ENCODE peak calls at places on chromosomes 13 and 19, in eight cellular contexts. One of them, this sample, is unnamed.

GRCh38 chr13:27442071-27442647 is 8.2 kb downstream of the MTIF3 start:
- DNase-seq in mucosa of descending colon: peak
- DNase-seq in A549: no peak
- DNase-seq in choroid plexus epithelial cell: no peak
- DNase-seq in psoas muscle: no peak
- DNase-seq in IMR-90: no peak
- DNase-seq in dorsolateral prefrontal cortex: no peak
- DNase-seq in neural progenitor cell: no peak
- DNase-seq in this sample: no peak

GRCh38 chr19:32748497-32748896 is 28.9 kb downstream of the TDRD12 start:
- DNase-seq in mucosa of descending colon: no peak
- DNase-seq in A549: peak
- DNase-seq in choroid plexus epithelial cell: no peak
- DNase-seq in psoas muscle: no peak
- DNase-seq in IMR-90: no peak
- DNase-seq in dorsolateral prefrontal cortex: no peak
- DNase-seq in neural progenitor cell: peak
- DNase-seq in this sample: no peak

GRCh38 chr19:48874309-48875135 is 2.3 kb downstream of the PPP1R15A start:
- DNase-seq in mucosa of descending colon: peak
- DNase-seq in A549: peak
- DNase-seq in choroid plexus epithelial cell: peak
- DNase-seq in psoas muscle: no peak
- DNase-seq in IMR-90: peak
- DNase-seq in dorsolateral prefrontal cortex: no peak
- DNase-seq in neural progenitor cell: peak
- DNase-seq in this sample: peak

GRCh38 chr13:93409001-93409400 is 182.4 kb downstream of the GPC6 start:
- DNase-seq in mucosa of descending colon: no peak
- DNase-seq in A549: no peak
- DNase-seq in choroid plexus epithelial cell: no peak
- DNase-seq in psoas muscle: no peak
- DNase-seq in IMR-90: peak
- DNase-seq in dorsolateral prefrontal cortex: no peak
- DNase-seq in neural progenitor cell: no peak
- DNase-seq in this sample: no peak

GRCh38 chr19:18599485-18599884 is 7.1 kb downstream of the CRLF1 start:
- DNase-seq in mucosa of descending colon: no peak
- DNase-seq in A549: no peak
- DNase-seq in choroid plexus epithelial cell: no peak
- DNase-seq in psoas muscle: no peak
- DNase-seq in IMR-90: no peak
- DNase-seq in dorsolateral prefrontal cortex: no peak
- DNase-seq in neural progenitor cell: no peak
- DNase-seq in this sample: no peak

GRCh38 chr19:39970424-39970673 is 616 bp upstream of the PSMC4 start:
- DNase-seq in mucosa of descending colon: no peak
- DNase-seq in A549: no peak
- DNase-seq in choroid plexus epithelial cell: peak
- DNase-seq in psoas muscle: no peak
- DNase-seq in IMR-90: no peak
- DNase-seq in dorsolateral prefrontal cortex: no peak
- DNase-seq in neural progenitor cell: no peak
- DNase-seq in this sample: no peak

GRCh38 chr13:97810152-97810551 is 143.3 kb upstream of the IPO5 start:
- DNase-seq in mucosa of descending colon: no peak
- DNase-seq in A549: no peak
- DNase-seq in choroid plexus epithelial cell: peak
- DNase-seq in psoas muscle: no peak
- DNase-seq in IMR-90: peak
- DNase-seq in dorsolateral prefrontal cortex: no peak
- DNase-seq in neural progenitor cell: peak
- DNase-seq in this sample: peak

GRCh38 chr13:100594731-100595130 is 6.1 kb upstream of the GGACT start:
- DNase-seq in mucosa of descending colon: peak
- DNase-seq in A549: no peak
- DNase-seq in choroid plexus epithelial cell: no peak
- DNase-seq in psoas muscle: no peak
- DNase-seq in IMR-90: no peak
- DNase-seq in dorsolateral prefrontal cortex: no peak
- DNase-seq in neural progenitor cell: peak
- DNase-seq in this sample: no peak

GRCh38 chr19:2782357-2782935 is 627 bp downstream of the SGTA start:
- DNase-seq in mucosa of descending colon: no peak
- DNase-seq in A549: no peak
- DNase-seq in choroid plexus epithelial cell: peak
- DNase-seq in psoas muscle: no peak
- DNase-seq in IMR-90: no peak
- DNase-seq in dorsolateral prefrontal cortex: no peak
- DNase-seq in neural progenitor cell: no peak
- DNase-seq in this sample: peak

GRCh38 chr13:107866007-107866665 is 349.2 kb downstream of the LIG4 start:
- DNase-seq in mucosa of descending colon: no peak
- DNase-seq in A549: no peak
- DNase-seq in choroid plexus epithelial cell: peak
- DNase-seq in psoas muscle: no peak
- DNase-seq in IMR-90: peak
- DNase-seq in dorsolateral prefrontal cortex: no peak
- DNase-seq in neural progenitor cell: peak
- DNase-seq in this sample: peak

GRCh38 chr13:113952151-113952982 is 21.5 kb downstream of the C13orf46 start:
- DNase-seq in mucosa of descending colon: peak
- DNase-seq in A549: no peak
- DNase-seq in choroid plexus epithelial cell: no peak
- DNase-seq in psoas muscle: peak
- DNase-seq in IMR-90: no peak
- DNase-seq in dorsolateral prefrontal cortex: no peak
- DNase-seq in neural progenitor cell: no peak
- DNase-seq in this sample: no peak

GRCh38 chr19:4264812-4265211 is 14.3 kb upstream of the SHD start:
- DNase-seq in mucosa of descending colon: no peak
- DNase-seq in A549: no peak
- DNase-seq in choroid plexus epithelial cell: no peak
- DNase-seq in psoas muscle: no peak
- DNase-seq in IMR-90: no peak
- DNase-seq in dorsolateral prefrontal cortex: no peak
- DNase-seq in neural progenitor cell: no peak
- DNase-seq in this sample: no peak

GRCh38 chr13:36787181-36787580 is 31.8 kb upstream of the RFXAP start:
- DNase-seq in mucosa of descending colon: no peak
- DNase-seq in A549: no peak
- DNase-seq in choroid plexus epithelial cell: no peak
- DNase-seq in psoas muscle: no peak
- DNase-seq in IMR-90: no peak
- DNase-seq in dorsolateral prefrontal cortex: no peak
- DNase-seq in neural progenitor cell: no peak
- DNase-seq in this sample: no peak

GRCh38 chr19:47240996-47241918 is 10.3 kb upstream of the BBC3 start:
- DNase-seq in mucosa of descending colon: peak
- DNase-seq in A549: peak
- DNase-seq in choroid plexus epithelial cell: peak
- DNase-seq in psoas muscle: peak
- DNase-seq in IMR-90: peak
- DNase-seq in dorsolateral prefrontal cortex: no peak
- DNase-seq in neural progenitor cell: peak
- DNase-seq in this sample: peak

GRCh38 chr19:46493236-46494114 is 2.2 kb downstream of the PNMA8B start:
- DNase-seq in mucosa of descending colon: no peak
- DNase-seq in A549: no peak
- DNase-seq in choroid plexus epithelial cell: peak
- DNase-seq in psoas muscle: peak
- DNase-seq in IMR-90: no peak
- DNase-seq in dorsolateral prefrontal cortex: no peak
- DNase-seq in neural progenitor cell: peak
- DNase-seq in this sample: no peak

GRCh38 chr13:24443366-24443765 is 69.2 kb downstream of the PARP4 start:
- DNase-seq in mucosa of descending colon: no peak
- DNase-seq in A549: no peak
- DNase-seq in choroid plexus epithelial cell: no peak
- DNase-seq in psoas muscle: no peak
- DNase-seq in IMR-90: no peak
- DNase-seq in dorsolateral prefrontal cortex: no peak
- DNase-seq in neural progenitor cell: no peak
- DNase-seq in this sample: no peak

GRCh38 chr13:93956416-93956815 is 523.1 kb downstream of the DCT start:
- DNase-seq in mucosa of descending colon: no peak
- DNase-seq in A549: no peak
- DNase-seq in choroid plexus epithelial cell: no peak
- DNase-seq in psoas muscle: no peak
- DNase-seq in IMR-90: no peak
- DNase-seq in dorsolateral prefrontal cortex: no peak
- DNase-seq in neural progenitor cell: no peak
- DNase-seq in this sample: peak

GRCh38 chr19:47005873-47006272 is 13.8 kb upstream of the NPAS1 start:
- DNase-seq in mucosa of descending colon: no peak
- DNase-seq in A549: no peak
- DNase-seq in choroid plexus epithelial cell: no peak
- DNase-seq in psoas muscle: no peak
- DNase-seq in IMR-90: no peak
- DNase-seq in dorsolateral prefrontal cortex: no peak
- DNase-seq in neural progenitor cell: no peak
- DNase-seq in this sample: no peak

GRCh38 chr19:43778651-43779050 is 2.1 kb downstream of the KCNN4 start:
- DNase-seq in mucosa of descending colon: no peak
- DNase-seq in A549: no peak
- DNase-seq in choroid plexus epithelial cell: no peak
- DNase-seq in psoas muscle: no peak
- DNase-seq in IMR-90: no peak
- DNase-seq in dorsolateral prefrontal cortex: no peak
- DNase-seq in neural progenitor cell: no peak
- DNase-seq in this sample: no peak

DNA sequence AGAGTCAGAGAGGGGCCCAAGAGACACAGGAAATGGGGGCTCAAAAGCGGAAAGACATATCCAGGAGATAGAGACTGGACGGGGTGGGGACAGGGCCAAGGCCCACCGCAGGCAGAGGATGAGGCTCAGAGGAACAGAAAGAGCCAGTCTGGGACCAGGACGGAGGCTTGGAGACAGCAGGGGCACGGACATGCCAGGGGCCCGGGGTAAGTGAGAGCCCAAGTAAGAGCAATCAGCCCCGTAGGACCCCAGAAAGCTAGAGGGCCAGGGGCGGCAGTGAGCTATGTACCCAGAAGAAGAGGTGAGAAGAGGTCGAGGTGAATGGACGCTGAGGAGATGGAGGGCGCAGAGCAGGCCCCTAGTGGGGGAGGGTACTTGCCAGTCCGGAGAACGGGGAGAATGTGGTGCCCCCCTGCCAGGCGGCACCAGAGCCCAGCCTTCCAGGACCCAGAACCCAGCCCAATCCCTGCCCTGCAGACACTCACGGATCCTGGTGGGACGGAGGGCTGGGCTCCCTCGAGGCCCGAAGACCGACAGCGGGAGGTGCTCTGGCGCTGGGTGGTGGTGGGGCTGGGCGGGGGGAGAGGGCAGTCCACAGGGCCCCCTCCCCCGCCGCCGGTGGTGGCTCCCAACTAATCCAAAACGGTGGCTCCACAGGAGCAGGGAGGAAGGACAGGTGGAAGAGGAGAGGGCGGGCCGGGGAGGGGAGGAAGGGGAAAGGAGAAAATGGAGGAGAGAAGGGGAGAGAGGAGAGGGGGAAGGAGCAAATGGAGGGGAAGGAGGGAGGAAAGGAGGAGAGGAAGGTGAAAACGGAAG is 1.0 kb downstream of the GRIK5 start:
- DNase-seq in mucosa of descending colon: no peak
- DNase-seq in A549: no peak
- DNase-seq in choroid plexus epithelial cell: no peak
- DNase-seq in psoas muscle: no peak
- DNase-seq in IMR-90: no peak
- DNase-seq in dorsolateral prefrontal cortex: no peak
- DNase-seq in neural progenitor cell: peak
- DNase-seq in this sample: no peak
- H3K4me3 ChIP-seq in mucosa of descending colon: no peak
- H3K4me3 ChIP-seq in A549: no peak
- H3K4me3 ChIP-seq in choroid plexus epithelial cell: no peak
- H3K4me3 ChIP-seq in psoas muscle: peak
- H3K4me3 ChIP-seq in IMR-90: no peak
- H3K4me3 ChIP-seq in dorsolateral prefrontal cortex: peak
- H3K4me3 ChIP-seq in neural progenitor cell: peak
- H3K4me3 ChIP-seq in this sample: no peak

GRCh38 chr13:20703785-20704458 is 423 bp downstream of the IL17D start:
- DNase-seq in mucosa of descending colon: peak
- DNase-seq in A549: peak
- DNase-seq in choroid plexus epithelial cell: peak
- DNase-seq in psoas muscle: peak
- DNase-seq in IMR-90: peak
- DNase-seq in dorsolateral prefrontal cortex: peak
- DNase-seq in neural progenitor cell: peak
- DNase-seq in this sample: peak
- TF ChIP-seq CTCF in mucosa of descending colon: peak
- TF ChIP-seq CTCF in A549: peak
- TF ChIP-seq CTCF in choroid plexus epithelial cell: peak
- TF ChIP-seq CTCF in psoas muscle: peak
- TF ChIP-seq CTCF in IMR-90: peak
- TF ChIP-seq CTCF in dorsolateral prefrontal cortex: peak
- TF ChIP-seq CTCF in neural progenitor cell: peak
- TF ChIP-seq CTCF in this sample: peak

GRCh38 chr13:34011552-34012085 is 193.7 kb downstream of the RFC3 start:
- DNase-seq in mucosa of descending colon: no peak
- DNase-seq in A549: peak
- DNase-seq in choroid plexus epithelial cell: no peak
- DNase-seq in psoas muscle: no peak
- DNase-seq in IMR-90: no peak
- DNase-seq in dorsolateral prefrontal cortex: no peak
- DNase-seq in neural progenitor cell: peak
- DNase-seq in this sample: no peak
- H3K4me3 ChIP-seq in mucosa of descending colon: no peak
- H3K4me3 ChIP-seq in A549: no peak
- H3K4me3 ChIP-seq in choroid plexus epithelial cell: no peak
- H3K4me3 ChIP-seq in psoas muscle: no peak
- H3K4me3 ChIP-seq in IMR-90: no peak
- H3K4me3 ChIP-seq in dorsolateral prefrontal cortex: no peak
- H3K4me3 ChIP-seq in neural progenitor cell: no peak
- H3K4me3 ChIP-seq in this sample: no peak

GRCh38 chr19:8457209-8457608 is 12.4 kb downstream of the HNRNPM start:
- DNase-seq in mucosa of descending colon: no peak
- DNase-seq in A549: no peak
- DNase-seq in choroid plexus epithelial cell: no peak
- DNase-seq in psoas muscle: no peak
- DNase-seq in IMR-90: no peak
- DNase-seq in dorsolateral prefrontal cortex: no peak
- DNase-seq in neural progenitor cell: no peak
- DNase-seq in this sample: no peak

GRCh38 chr19:8457802-8458201 is 13.0 kb downstream of the HNRNPM start:
- DNase-seq in mucosa of descending colon: no peak
- DNase-seq in A549: no peak
- DNase-seq in choroid plexus epithelial cell: no peak
- DNase-seq in psoas muscle: no peak
- DNase-seq in IMR-90: no peak
- DNase-seq in dorsolateral prefrontal cortex: no peak
- DNase-seq in neural progenitor cell: no peak
- DNase-seq in this sample: peak

GRCh38 chr19:8455018-8455417 is 10.2 kb downstream of the HNRNPM start:
- DNase-seq in mucosa of descending colon: no peak
- DNase-seq in A549: no peak
- DNase-seq in choroid plexus epithelial cell: no peak
- DNase-seq in psoas muscle: no peak
- DNase-seq in IMR-90: no peak
- DNase-seq in dorsolateral prefrontal cortex: no peak
- DNase-seq in neural progenitor cell: no peak
- DNase-seq in this sample: no peak

GRCh38 chr19:8454218-8454617 is 9.4 kb downstream of the HNRNPM start:
- DNase-seq in mucosa of descending colon: no peak
- DNase-seq in A549: no peak
- DNase-seq in choroid plexus epithelial cell: no peak
- DNase-seq in psoas muscle: no peak
- DNase-seq in IMR-90: no peak
- DNase-seq in dorsolateral prefrontal cortex: no peak
- DNase-seq in neural progenitor cell: no peak
- DNase-seq in this sample: no peak

GRCh38 chr19:8456064-8456463 is 11.3 kb downstream of the HNRNPM start:
- DNase-seq in mucosa of descending colon: no peak
- DNase-seq in A549: peak
- DNase-seq in choroid plexus epithelial cell: no peak
- DNase-seq in psoas muscle: no peak
- DNase-seq in IMR-90: no peak
- DNase-seq in dorsolateral prefrontal cortex: no peak
- DNase-seq in neural progenitor cell: peak
- DNase-seq in this sample: no peak
- TF ChIP-seq CTCF in mucosa of descending colon: no peak
- TF ChIP-seq CTCF in A549: no peak
- TF ChIP-seq CTCF in choroid plexus epithelial cell: peak
- TF ChIP-seq CTCF in psoas muscle: peak
- TF ChIP-seq CTCF in IMR-90: no peak
- TF ChIP-seq CTCF in dorsolateral prefrontal cortex: no peak
- TF ChIP-seq CTCF in neural progenitor cell: peak
- TF ChIP-seq CTCF in this sample: peak